ENCODE peak calls at places on chromosomes 13 and 19, in five cellular contexts. G is ascending aorta, J is astrocyte of the cerebellum, N is lower leg skin, M is cardiac muscle cell. D is an unnamed sample.

GRCh38 chr13:100608906-100609305 is 20.3 kb upstream of the GGACT start:
- DNase-seq in N (no peak), J (no peak), M (no peak), G (no peak), D (no peak)

GRCh38 chr13:94902722-94903407 is 190.5 kb upstream of the SOX21 start:
- DNase-seq in J (no peak), N (no peak), M (no peak), G (no peak), D (no peak)

GRCh38 chr13:99404005-99404755 is 97.0 kb upstream of the GPR183 start:
- DNase-seq in G (peak), N (peak), J (no peak), M (no peak), D (no peak)

GRCh38 chr13:40640845-40641458 is 25.5 kb downstream of the FOXO1 start:
- DNase-seq in G (no peak), J (no peak), N (no peak), M (no peak), D (no peak)

GRCh38 chr13:30738526-30738925 is 3.2 kb downstream of the ALOX5AP start:
- DNase-seq in M (no peak), N (no peak), G (no peak), J (no peak), D (no peak)

GRCh38 chr19:42288881-42289555 is 12.9 kb upstream of the PRR19 start:
- DNase-seq in J (no peak), M (no peak), G (no peak), N (no peak), D (no peak)

GRCh38 chr19:48342841-48343540 is 17.6 kb downstream of the EMP3 start:
- DNase-seq in N (no peak), G (no peak), J (no peak), M (peak), D (no peak)

GRCh38 chr19:35153701-35154534 is 617 bp upstream of the FXYD5 start:
- DNase-seq in J (no peak), M (peak), N (no peak), G (no peak), D (no peak)

GRCh38 chr13:113882716-113883115 is 18.8 kb upstream of the GAS6 start:
- DNase-seq in J (no peak), M (no peak), N (no peak), G (no peak), D (no peak)

GRCh38 chr19:16386619-16387240 is 62.1 kb downstream of the KLF2 start:
- DNase-seq in J (peak), M (peak), N (no peak), G (no peak), D (peak)

GRCh38 chr13:113863511-113864302 is at the start of gene GAS6:
- DNase-seq in J (no peak), N (peak), G (peak), M (peak), D (no peak)

GRCh38 chr19:49216076-49216475 is 58.5 kb downstream of the TRPM4 start:
- DNase-seq in M (no peak), G (no peak), J (no peak), N (no peak), D (peak)

GRCh38 chr13:70905035-70905434 is 796.8 kb upstream of the KLHL1 start:
- DNase-seq in J (no peak), N (no peak), G (no peak), M (peak), D (no peak)

GRCh38 chr19:40641306-40641705 is 40.1 kb downstream of the LTBP4 start:
- DNase-seq in N (no peak), J (no peak), G (no peak), M (no peak), D (no peak)

GRCh38 chr19:13132471-13133166 is 14.6 kb downstream of the NACC1 start:
- DNase-seq in N (no peak), G (no peak), M (peak), J (no peak), D (no peak)

GRCh38 chr19:3136684-3137055 is 837 bp downstream of the GNA15 start:
- DNase-seq in G (no peak), J (no peak), M (no peak), N (no peak), D (no peak)
- H3K4me3 ChIP-seq in G (peak), J (no peak), M (no peak), N (peak), D (no peak)

DNA sequence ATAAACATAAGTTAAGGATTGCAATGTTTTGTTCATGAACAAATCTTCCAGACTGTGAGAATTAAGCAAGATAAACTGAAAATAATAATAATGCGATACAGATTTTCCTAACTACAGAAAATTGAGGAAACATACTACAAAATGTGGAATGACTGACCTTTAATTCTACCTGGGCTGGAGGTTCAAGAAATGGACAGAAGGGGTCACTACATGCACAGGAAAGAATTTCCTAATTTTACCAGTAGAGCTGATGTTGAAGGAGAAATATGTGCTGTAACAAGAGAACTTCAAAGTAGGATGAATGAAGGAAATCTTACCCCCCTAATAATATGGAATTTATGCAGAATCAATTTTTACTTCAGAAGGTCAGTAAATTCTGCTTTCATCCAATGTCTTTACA is 62.3 kb downstream of the ZNF627 start:
- DNase-seq in J (no peak), G (no peak), M (peak), N (no peak), D (no peak)
- TF ChIP-seq CTCF in J (no peak), G (peak), M (peak), N (no peak), D (peak)

DNA sequence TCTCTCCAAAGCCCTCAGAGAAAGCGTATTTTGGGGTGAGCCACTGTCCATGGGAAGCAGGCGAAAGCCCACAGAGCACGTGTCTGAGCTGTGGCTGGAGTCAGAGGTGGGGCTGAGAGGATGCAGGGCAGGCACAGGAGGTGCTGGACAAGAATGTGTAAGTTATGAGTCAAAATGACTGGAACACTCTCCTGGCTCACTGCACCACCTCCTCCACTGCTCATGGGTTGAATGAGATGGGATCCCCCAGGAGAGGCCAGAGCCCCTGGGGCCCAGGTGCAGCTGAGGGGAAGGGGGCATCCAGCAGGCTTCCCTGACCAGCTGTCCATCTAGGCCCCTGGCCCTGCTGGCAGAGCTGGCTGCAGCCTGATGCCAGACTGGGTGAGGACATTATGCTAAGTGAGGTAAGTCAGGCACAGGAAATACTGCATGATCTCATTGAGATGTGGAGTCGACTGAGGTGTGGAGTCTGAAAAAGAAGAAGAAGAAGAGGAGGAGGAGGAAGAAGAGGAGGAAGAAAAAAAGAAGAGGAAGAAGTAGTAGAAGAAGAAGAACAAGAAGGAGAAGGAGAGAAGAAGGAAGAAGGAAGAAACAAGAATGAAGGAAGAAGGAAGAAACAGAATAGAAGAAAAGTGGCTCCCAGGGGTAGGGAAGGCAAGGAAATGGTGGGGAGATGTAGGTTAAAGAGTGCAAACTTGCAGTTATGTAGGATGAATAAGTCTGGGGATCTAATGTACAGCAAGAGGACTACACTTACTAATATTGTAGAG is 747.4 kb downstream of the UQCRFS1 start:
- DNase-seq in N (peak), G (peak), M (no peak), J (no peak), D (no peak)
- H3K4me3 ChIP-seq in N (no peak), G (no peak), M (no peak), J (no peak), D (no peak)

GRCh38 chr13:79662882-79663281 is 181.9 kb downstream of the NDFIP2 start:
- DNase-seq in J (no peak), M (peak), N (no peak), G (no peak), D (no peak)
- TF ChIP-seq CTCF in J (no peak), M (no peak), N (no peak), G (no peak), D (no peak)

GRCh38 chr19:29706635-29707034 is 8.4 kb downstream of the C19orf12 start:
- DNase-seq in N (no peak), J (no peak), G (no peak), M (no peak), D (no peak)

GRCh38 chr19:29702161-29702957 is 12.7 kb downstream of the C19orf12 start:
- DNase-seq in M (no peak), G (no peak), N (no peak), J (no peak), D (no peak)

GRCh38 chr19:29702958-29703320 is 12.1 kb downstream of the C19orf12 start:
- DNase-seq in J (no peak), M (no peak), G (no peak), N (no peak), D (no peak)

GRCh38 chr19:29705706-29706105 is 9.4 kb downstream of the C19orf12 start:
- DNase-seq in G (no peak), N (no peak), M (no peak), J (no peak), D (no peak)

GRCh38 chr19:29704562-29705558 is 10.2 kb downstream of the C19orf12 start:
- DNase-seq in N (no peak), J (no peak), G (no peak), M (no peak), D (no peak)
- H3K4me3 ChIP-seq in N (no peak), J (no peak), G (no peak), M (no peak), D (no peak)

DNA sequence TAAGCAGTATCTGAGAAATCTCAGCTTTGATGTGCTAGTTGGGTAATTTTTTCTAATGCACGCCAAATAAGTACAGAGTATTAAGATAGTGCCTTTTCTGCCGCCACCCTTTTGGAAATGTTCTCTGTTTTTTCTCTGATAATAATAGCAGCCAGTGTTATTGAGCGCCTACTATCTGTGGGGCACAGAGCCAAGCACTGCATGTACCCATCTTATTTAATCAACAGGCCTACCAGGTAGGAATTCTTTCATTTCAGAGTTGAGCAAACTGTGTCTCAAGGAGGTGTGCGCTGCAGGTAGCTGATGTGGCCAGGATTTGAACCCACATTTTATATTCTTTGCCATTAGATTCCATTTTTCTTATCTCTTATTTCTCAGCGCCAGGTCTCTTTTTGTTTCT is 1.4 kb downstream of the EPN1 start:
- DNase-seq in J (no peak), N (no peak), M (peak), G (no peak), D (no peak)
- TF ChIP-seq CTCF in J (no peak), N (no peak), M (peak), G (no peak), D (no peak)

GRCh38 chr19:33194884-33195710 is 967 bp downstream of the LRP3 start:
- DNase-seq in M (peak), N (no peak), G (no peak), J (no peak), D (no peak)

GRCh38 chr19:33194527-33194883 is 375 bp downstream of the LRP3 start:
- DNase-seq in J (no peak), N (no peak), G (no peak), M (peak), D (no peak)

GRCh38 chr19:33192010-33192409 is 2.1 kb upstream of the LRP3 start:
- DNase-seq in J (no peak), G (no peak), M (no peak), N (no peak), D (no peak)

GRCh38 chr19:33193864-33194362 is at the start of gene LRP3:
- DNase-seq in M (peak), N (no peak), G (no peak), J (no peak), D (no peak)

GRCh38 chr19:33193269-33193863 is 764 bp upstream of the LRP3 start:
- DNase-seq in M (no peak), G (no peak), N (no peak), J (no peak), D (no peak)
- H3K4me3 ChIP-seq in M (no peak), G (peak), N (no peak), J (no peak), D (no peak)

GRCh38 chr19:4557186-4557970 is 2.1 kb downstream of the SEMA6B start:
- DNase-seq in G (no peak), N (no peak), M (no peak), J (no peak), D (no peak)
- TF ChIP-seq CTCF in G (no peak), N (no peak), M (peak), J (peak), D (no peak)

DNA sequence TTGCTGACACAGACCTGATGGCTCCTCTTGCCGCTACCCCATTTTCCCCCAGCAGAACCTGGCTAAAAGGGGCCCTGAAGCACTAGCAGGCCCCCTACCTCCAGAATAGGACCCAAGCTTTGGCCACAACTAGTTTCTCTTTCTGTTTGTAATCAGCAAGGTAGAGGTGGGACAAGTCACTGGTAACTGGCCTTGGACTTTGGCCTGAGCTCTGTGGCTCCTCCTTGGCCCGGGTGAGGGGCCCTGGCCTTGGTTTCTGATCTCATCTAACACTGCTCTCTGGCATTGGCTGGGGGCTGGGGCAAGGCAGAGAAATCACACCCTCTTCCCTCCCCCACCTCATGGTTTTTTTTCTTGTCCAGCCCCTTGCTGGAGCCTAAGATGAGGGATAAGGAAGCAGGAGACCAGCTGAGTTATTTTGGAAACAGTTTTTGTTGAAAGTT is 2.1 kb downstream of the CALM3 start:
- DNase-seq in N (peak), G (peak), J (no peak), M (no peak), D (no peak)
- H3K4me3 ChIP-seq in N (no peak), G (peak), J (peak), M (peak), D (peak)

DNA sequence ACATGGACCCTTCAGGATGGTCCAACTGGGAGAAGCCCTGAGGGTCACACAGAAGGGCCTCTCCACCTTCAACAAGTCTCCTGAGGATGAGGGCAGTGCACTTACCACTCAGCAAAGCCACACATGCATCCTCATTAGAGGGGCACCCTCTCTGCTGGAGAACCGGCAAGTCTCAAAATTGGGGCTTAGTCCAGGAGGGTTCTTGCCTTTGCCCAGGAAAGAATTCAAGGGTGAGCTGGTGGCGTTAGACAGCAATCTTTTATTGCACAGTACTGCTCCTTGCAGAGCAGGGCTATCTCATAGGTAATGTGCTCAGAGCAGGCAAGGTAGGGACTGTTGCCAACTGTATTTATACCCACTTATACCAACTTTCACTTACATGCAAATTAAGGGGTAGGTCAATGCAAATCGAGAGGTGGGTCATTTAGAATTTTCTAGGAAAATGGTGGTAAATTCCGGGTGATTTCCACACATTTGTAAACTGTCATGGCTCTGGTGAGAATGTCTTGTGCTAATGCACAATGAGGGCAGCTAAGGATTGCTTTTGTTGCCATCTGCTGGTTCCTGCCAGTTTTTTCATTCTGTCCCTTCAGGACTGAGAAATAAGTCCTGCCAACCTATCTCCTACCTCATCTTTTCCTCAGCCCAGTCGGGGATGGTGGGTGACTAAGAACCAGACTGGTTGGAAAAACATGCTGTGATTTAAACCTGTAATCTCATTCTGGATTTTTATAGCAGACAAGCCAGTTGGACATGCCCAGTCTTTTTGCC is 27.8 kb upstream of the IGSF23 start:
- DNase-seq in J (no peak), G (no peak), M (peak), N (peak), D (peak)
- TF ChIP-seq CTCF in J (peak), G (no peak), M (peak), N (no peak), D (peak)

D was measured in AG09309.